ENCODE peak calls at places on chromosomes 12 and 14, in six cellular contexts. K is AG04450; X is A549; I is stimulated activated naive CD4-positive, alpha-beta T cell; S is stromal cell of bone marrow; O is NCI-H510A treated with DMSO at 0.1 percent for 48 hours. W is an unnamed sample.

GRCh38 chr12:6222009-6222702 is 22.0 kb downstream of the CD9 start:
- DNase-seq in K (no peak), X (no peak), I (no peak), S (no peak), O (no peak), W (no peak)

GRCh38 chr12:43893670-43894069 is 57.8 kb downstream of the TMEM117 start:
- DNase-seq in K (peak; percentile 18), X (no peak), I (no peak), S (peak; percentile 61), O (no peak), W (no peak)

GRCh38 chr14:50920482-50921225 is 23.6 kb downstream of the PYGL start:
- DNase-seq in K (peak; percentile 48), X (peak; percentile 22), I (no peak), S (peak; percentile 63), O (no peak), W (peak; percentile 80)

GRCh38 chr14:99754141-99755067 is 38.8 kb upstream of the EML1 start:
- DNase-seq in K (no peak), X (no peak), I (no peak), S (no peak), O (no peak), W (no peak)

GRCh38 chr12:27008070-27008469 is 6.1 kb downstream of the TM7SF3 start:
- DNase-seq in K (no peak), X (no peak), I (no peak), S (no peak), O (no peak), W (no peak)

GRCh38 chr14:54343276-54344121 is 53.3 kb upstream of the CDKN3 start:
- DNase-seq in K (no peak), X (no peak), I (no peak), S (no peak), O (peak; percentile 60), W (no peak)

GRCh38 chr14:55458800-55459577 is 18.6 kb upstream of the TBPL2 start:
- DNase-seq in K (no peak), X (no peak), I (no peak), S (peak; percentile 44), O (no peak), W (no peak)

GRCh38 chr14:70891741-70892140 is 15.5 kb upstream of the PCNX1 start:
- DNase-seq in K (no peak), X (no peak), I (no peak), S (no peak), O (no peak), W (no peak)

GRCh38 chr14:81323094-81323493 is 77.0 kb downstream of the STON2 start:
- DNase-seq in K (no peak), X (no peak), I (no peak), S (no peak), O (no peak), W (no peak)

GRCh38 chr14:90900712-90901111 is 84.5 kb upstream of the TTC7B start:
- DNase-seq in K (no peak), X (no peak), I (no peak), S (no peak), O (no peak), W (no peak)

GRCh38 chr12:92845320-92845719 is 83.8 kb downstream of the EEA1 start:
- DNase-seq in K (no peak), X (no peak), I (no peak), S (no peak), O (no peak), W (no peak)

GRCh38 chr12:57905812-57906475 is 35.4 kb upstream of the ATP23 start:
- DNase-seq in K (no peak), X (no peak), I (no peak), S (no peak), O (no peak), W (no peak)

W was measured in AG09309.